ENCODE peak calls at places on chromosomes 16 and 17, in seven cellular contexts. F is glutamatergic neuron; S is GDM1; C is activated CD8-positive, alpha-beta memory T cell treated with anti-CD3 and anti-CD28 coated beads for 1 hour; R is HuH-7; G is stimulated activated CD4-positive, alpha-beta T cell treated with anti-CD3 and anti-CD28 coated beads, TNF-alpha, amount 100 ng/mL, for 24 hours; K is AG04449. A is an unnamed sample.

GRCh38 chr16:59886021-59886420 is 1151.9 kb upstream of the GOT2 start:
- DNase-seq in F (no peak), S (no peak), C (no peak), R (no peak), G (no peak), K (no peak), A (no peak)

GRCh38 chr16:3650631-3651265 is 3.7 kb upstream of the DNASE1 start:
- DNase-seq in F (no peak), S (no peak), C (no peak), R (no peak), G (no peak), K (no peak), A (no peak)

GRCh38 chr17:50621562-50621961 is 13.1 kb upstream of the ABCC3 start:
- DNase-seq in F (no peak), S (peak; percentile 29), C (no peak), R (no peak), G (no peak), K (no peak), A (no peak)

GRCh38 chr17:82457071-82457789 is 1.3 kb upstream of the NARF start:
- DNase-seq in F (no peak), S (no peak), C (no peak), R (no peak), G (no peak), K (no peak), A (no peak)

GRCh38 chr17:28478940-28479615 is 5.6 kb downstream of the SLC13A2 start:
- DNase-seq in F (no peak), S (no peak), C (no peak), R (no peak), G (no peak), K (no peak), A (no peak)

GRCh38 chr16:2206420-2206779 is 1.1 kb downstream of the MLST8 start:
- DNase-seq in F (no peak), S (no peak), C (no peak), R (no peak), G (no peak), K (no peak), A (no peak)

GRCh38 chr16:11361751-11362742 is 16.8 kb downstream of the RMI2 start:
- DNase-seq in F (no peak), S (peak; percentile 78), C (no peak), R (no peak), G (no peak), K (no peak), A (no peak)

GRCh38 chr16:6122401-6122800 is 1024.8 kb upstream of the EEF2KMT start:
- DNase-seq in F (no peak), S (no peak), C (no peak), R (no peak), G (no peak), K (no peak), A (peak; percentile 34)

GRCh38 chr17:5418858-5419355 is 555 bp downstream of the NUP88 start:
- DNase-seq in F (peak; percentile 46), S (peak; percentile 23), C (no peak), R (no peak), G (peak; percentile 45), K (no peak), A (no peak)

GRCh38 chr17:6085812-6086211 is 15.6 kb downstream of the WSCD1 start:
- DNase-seq in F (no peak), S (no peak), C (no peak), R (no peak), G (no peak), K (no peak), A (no peak)

GRCh38 chr16:11233727-11234376 is 22.2 kb downstream of the SOCS1 start:
- DNase-seq in F (no peak), S (peak; percentile 33), C (no peak), R (no peak), G (peak; percentile 54), K (no peak), A (no peak)

GRCh38 chr16:8776193-8776592 is 21.2 kb downstream of the TMEM186 start:
- DNase-seq in F (no peak), S (no peak), C (no peak), R (no peak), G (no peak), K (no peak), A (no peak)

GRCh38 chr16:22787456-22788189 is 26.3 kb upstream of the HS3ST2 start:
- DNase-seq in F (no peak), S (peak; percentile 36), C (no peak), R (no peak), G (no peak), K (peak; percentile 55), A (no peak)

GRCh38 chr17:74547736-74548135 is 1.8 kb upstream of the CD300C start:
- DNase-seq in F (no peak), S (peak; percentile 16), C (no peak), R (no peak), G (no peak), K (no peak), A (no peak)

GRCh38 chr16:67718668-67719047 is 458 bp downstream of the GFOD2 start:
- DNase-seq in F (no peak), S (no peak), C (no peak), R (peak; percentile 39), G (no peak), K (no peak), A (no peak)

GRCh38 chr16:15533386-15533785 is 99.0 kb downstream of the BMERB1 start:
- DNase-seq in F (no peak), S (no peak), C (no peak), R (no peak), G (no peak), K (no peak), A (no peak)

GRCh38 chr17:40935624-40936023 is 1.8 kb downstream of the KRT23 start:
- DNase-seq in F (no peak), S (no peak), C (no peak), R (no peak), G (no peak), K (no peak), A (no peak)

GRCh38 chr16:16033208-16033717 is 83.8 kb downstream of the ABCC1 start:
- DNase-seq in F (no peak), S (peak; percentile 28), C (no peak), R (no peak), G (no peak), K (no peak), A (no peak)

GRCh38 chr17:61399131-61400057 is at the start of gene TBX2:
- DNase-seq in F (peak; percentile 76), S (no peak), C (no peak), R (peak; percentile 97), G (no peak), K (peak; percentile 82), A (peak; percentile 94)

GRCh38 chr16:48256579-48257177 is 9.3 kb upstream of the ABCC11 start:
- DNase-seq in F (no peak), S (no peak), C (no peak), R (no peak), G (no peak), K (no peak), A (no peak)

GRCh38 chr17:36640836-36641235 is 39.5 kb downstream of the MRM1 start:
- DNase-seq in F (no peak), S (no peak), C (no peak), R (no peak), G (no peak), K (no peak), A (no peak)

GRCh38 chr17:81189670-81190530 is 23.9 kb upstream of the AATK start:
- DNase-seq in F (no peak), S (no peak), C (no peak), R (peak; percentile 69), G (no peak), K (no peak), A (no peak)

GRCh38 chr17:36851230-36851629 is 86.0 kb upstream of the LHX1 start:
- DNase-seq in F (no peak), S (no peak), C (no peak), R (no peak), G (no peak), K (no peak), A (no peak)

A was measured in retina.